ENCODE peak calls at places on chromosomes 5 and 9, in ten cellular contexts. P is retinal pigment epithelial cell, J is dorsolateral prefrontal cortex, Q is Panc1, T is pancreas, L is fibroblast of the aortic adventitia, U is IMR-90, R is thoracic aorta, D is lower lobe of right lung, M is WERI-Rb-1. S is an unnamed sample.

GRCh38 chr5:93274291-93274690 is 306.7 kb downstream of the NR2F1-AS1 start:
- DNase-seq in T (no peak), D (no peak), P (peak), Q (no peak), U (peak), M (no peak), R (no peak), J (no peak), L (peak), S (no peak)

GRCh38 chr5:149464796-149465489 is 85.9 kb upstream of the IL17B start:
- DNase-seq in D (no peak), R (no peak), L (peak), J (no peak), U (peak), M (no peak), P (no peak), T (no peak), Q (no peak), S (no peak)

GRCh38 chr9:77977210-77977611 is 54.4 kb downstream of the GNAQ start:
- DNase-seq in J (peak), L (peak), T (peak), P (no peak), D (peak), Q (peak), M (peak), R (no peak), U (peak), S (no peak)

GRCh38 chr9:137461663-137462395 is 2.7 kb upstream of the NSMF start:
- DNase-seq in R (no peak), P (no peak), T (no peak), J (no peak), M (no peak), Q (no peak), D (peak), U (no peak), L (no peak), S (no peak)

GRCh38 chr5:2675548-2675947 is 75.9 kb downstream of the IRX2 start:
- DNase-seq in L (no peak), M (peak), D (no peak), P (no peak), U (no peak), Q (no peak), J (no peak), R (no peak), T (no peak), S (no peak)

GRCh38 chr5:136026636-136027035 is 2.2 kb upstream of the TGFBI start:
- DNase-seq in T (no peak), R (no peak), J (no peak), L (no peak), D (no peak), M (no peak), Q (no peak), U (no peak), P (no peak), S (no peak)

GRCh38 chr5:175847503-175847902 is 23.9 kb upstream of the CPLX2 start:
- DNase-seq in T (no peak), J (no peak), U (peak), R (no peak), Q (no peak), L (no peak), M (peak), D (no peak), P (no peak), S (no peak)

GRCh38 chr5:173645437-173645807 is 29.0 kb upstream of the BOD1 start:
- DNase-seq in R (no peak), P (peak), Q (no peak), D (peak), L (peak), U (peak), M (no peak), J (no peak), T (no peak), S (no peak)

GRCh38 chr9:18942801-18943200 is 90.2 kb downstream of the SAXO1 start:
- DNase-seq in R (no peak), M (no peak), U (no peak), Q (no peak), P (no peak), D (no peak), L (no peak), J (no peak), T (no peak), S (no peak)
- TF ChIP-seq CTCF in R (no peak), M (no peak), U (no peak), Q (no peak), P (no peak), D (no peak), L (no peak), J (no peak), T (no peak), S (no peak)

GRCh38 chr5:39074009-39074886 is at the start of gene RICTOR:
- DNase-seq in J (peak), U (peak), T (peak), P (peak), R (peak), D (peak), L (peak), M (peak), Q (no peak), S (no peak)
- H3K4me3 ChIP-seq in J (peak), U (peak), T (peak), P (peak), R (peak), D (peak), L (peak), M (peak), Q (peak), S (peak)

DNA sequence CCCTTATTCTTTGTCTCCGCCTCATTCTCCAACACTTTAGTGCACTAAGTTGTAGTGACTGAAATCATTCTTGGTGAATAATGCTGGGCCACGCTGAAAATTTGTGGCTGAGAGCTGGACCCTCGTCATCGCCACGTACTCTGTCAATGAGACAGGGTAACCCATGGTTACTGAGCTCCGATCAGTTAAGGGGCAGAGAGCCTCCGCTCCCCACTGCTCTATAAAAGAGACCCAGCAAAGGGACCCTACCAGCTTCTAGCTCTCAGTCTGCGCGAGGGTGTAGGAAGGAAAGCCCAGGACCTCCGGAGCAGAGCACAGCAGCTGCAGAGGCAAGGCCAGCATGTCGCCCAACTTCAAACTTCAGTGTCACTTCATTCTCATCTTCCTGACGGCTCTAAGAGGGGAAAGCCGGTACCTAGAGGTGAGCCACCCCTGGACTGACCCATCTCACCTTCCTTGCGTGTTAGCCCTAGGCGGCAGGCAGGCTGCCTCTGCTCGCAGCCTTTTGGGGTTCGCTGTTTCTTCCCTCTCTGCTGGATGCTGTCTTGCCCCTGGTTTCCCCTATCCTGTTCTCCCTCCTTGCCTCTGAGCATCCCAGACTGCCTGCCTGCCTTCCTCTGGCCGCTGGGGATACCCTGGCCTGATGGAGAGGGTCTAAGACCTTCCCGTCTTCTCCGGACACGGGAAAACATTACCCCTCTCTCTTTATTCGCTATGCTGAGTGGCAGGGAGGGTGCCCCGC is at the start of gene CRHBP:
- DNase-seq in R (no peak), U (no peak), J (no peak), P (no peak), D (no peak), M (no peak), L (no peak), Q (no peak), T (no peak), S (no peak)
- TF ChIP-seq CTCF in R (no peak), U (no peak), J (no peak), P (no peak), D (no peak), M (no peak), L (no peak), Q (no peak), T (no peak), S (no peak)

DNA sequence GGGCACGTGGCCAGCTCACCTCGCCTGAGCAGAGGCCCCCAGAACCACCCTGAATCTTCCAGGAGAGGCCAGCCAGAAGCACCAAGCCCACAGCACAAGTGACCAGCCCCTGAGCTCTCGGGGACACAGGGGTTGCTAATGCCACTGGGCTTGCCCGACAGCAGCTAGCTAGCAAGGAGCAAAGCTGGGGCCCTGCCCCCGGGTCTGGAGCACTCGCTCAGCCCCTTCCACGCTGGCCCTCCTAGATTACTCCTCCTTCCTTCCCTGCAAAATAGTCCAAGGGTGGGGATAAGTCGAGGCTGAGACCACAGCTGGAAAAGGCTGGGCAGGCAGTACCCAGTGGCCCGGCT is 74.0 kb downstream of the ADAMTS2 start:
- DNase-seq in J (no peak), M (no peak), Q (no peak), P (no peak), L (no peak), T (no peak), D (peak), U (no peak), R (no peak), S (no peak)
- H3K4me3 ChIP-seq in J (no peak), M (no peak), Q (no peak), P (no peak), L (no peak), T (no peak), D (no peak), U (no peak), R (no peak), S (no peak)

GRCh38 chr5:78224358-78224757 is 70.1 kb downstream of the AP3B1 start:
- DNase-seq in L (no peak), Q (no peak), T (no peak), D (no peak), R (no peak), M (no peak), J (no peak), P (no peak), U (no peak), S (no peak)

GRCh38 chr5:78221467-78221866 is 73.0 kb downstream of the AP3B1 start:
- DNase-seq in L (no peak), T (no peak), M (no peak), R (no peak), D (no peak), U (no peak), Q (no peak), J (no peak), P (no peak), S (no peak)

GRCh38 chr5:78221964-78222451 is 72.5 kb downstream of the AP3B1 start:
- DNase-seq in Q (no peak), D (no peak), T (no peak), U (peak), R (no peak), L (peak), P (no peak), M (peak), J (no peak), S (no peak)
- TF ChIP-seq CTCF in Q (peak), D (no peak), T (no peak), U (no peak), R (no peak), L (peak), P (no peak), M (peak), J (no peak), S (no peak)

GRCh38 chr5:157519579-157520253 is 55.9 kb downstream of the ADAM19 start:
- DNase-seq in J (no peak), U (no peak), L (no peak), Q (no peak), P (no peak), T (no peak), R (no peak), D (no peak), M (no peak), S (no peak)
- H3K4me3 ChIP-seq in J (no peak), U (no peak), L (no peak), Q (no peak), P (no peak), T (no peak), R (no peak), D (no peak), M (no peak), S (no peak)

GRCh38 chr5:62418462-62419076 is 6.0 kb downstream of the IPO11 start:
- DNase-seq in P (no peak), T (no peak), R (no peak), U (no peak), L (no peak), M (no peak), J (no peak), D (no peak), Q (no peak), S (no peak)

DNA sequence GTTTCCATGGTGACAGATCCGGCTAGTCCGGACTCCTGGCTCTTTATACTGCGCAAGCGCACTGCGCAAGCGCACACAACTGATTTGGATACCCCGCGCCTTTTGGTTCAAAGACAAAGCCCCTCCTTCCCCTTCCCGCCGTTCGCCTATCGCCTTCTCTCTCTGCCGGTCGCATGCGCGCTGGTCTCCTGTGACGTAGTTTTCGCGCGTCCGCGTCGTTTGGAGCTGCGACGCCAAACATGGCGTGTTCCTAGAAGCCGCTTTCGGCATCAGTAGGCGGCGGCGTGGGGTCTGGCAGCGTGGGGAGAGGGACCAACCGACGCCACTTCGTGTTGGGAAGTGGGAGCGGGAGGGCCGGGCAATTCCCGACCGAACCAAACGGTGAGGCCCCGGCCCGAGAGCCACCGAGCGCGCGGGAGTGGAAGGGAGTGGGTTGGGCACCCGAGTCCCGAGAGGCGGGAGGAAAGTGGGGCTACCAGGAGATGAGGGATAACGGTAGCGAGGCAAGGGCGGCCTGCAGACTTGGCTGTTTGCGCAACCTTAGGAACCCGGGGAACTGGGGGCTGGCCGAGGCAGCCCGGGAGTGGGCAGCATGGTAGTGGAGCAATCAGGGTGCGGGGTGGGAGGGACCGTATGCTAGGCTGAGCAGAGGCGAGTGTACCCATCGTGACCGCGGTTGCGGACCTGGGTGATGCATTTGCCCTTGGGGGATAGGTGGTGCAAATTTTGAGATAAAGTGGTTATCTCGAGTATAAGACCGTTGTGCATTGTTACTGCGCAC is at the start of gene IPO11:
- DNase-seq in J (peak), P (peak), L (peak), D (peak), Q (peak), R (peak), M (peak), T (peak), U (peak), S (peak)
- TF ChIP-seq CTCF in J (no peak), P (no peak), L (no peak), D (no peak), Q (no peak), R (no peak), M (no peak), T (no peak), U (no peak), S (no peak)

GRCh38 chr5:111741270-111741669 is 15.7 kb downstream of the NREP start:
- DNase-seq in R (no peak), Q (no peak), T (no peak), M (no peak), U (peak), P (no peak), L (no peak), D (no peak), J (no peak), S (no peak)

GRCh38 chr5:111743993-111744392 is 13.0 kb downstream of the NREP start:
- DNase-seq in J (no peak), U (peak), L (peak), T (no peak), R (no peak), P (no peak), D (no peak), Q (no peak), M (no peak), S (no peak)

GRCh38 chr5:111743521-111743920 is 13.5 kb downstream of the NREP start:
- DNase-seq in P (no peak), D (no peak), R (no peak), Q (no peak), T (no peak), L (peak), J (no peak), M (no peak), U (no peak), S (no peak)

GRCh38 chr5:111742595-111742994 is 14.4 kb downstream of the NREP start:
- DNase-seq in L (peak), M (no peak), J (no peak), D (no peak), T (no peak), Q (no peak), U (peak), R (no peak), P (no peak), S (peak)

GRCh38 chr5:111742166-111742565 is 14.8 kb downstream of the NREP start:
- DNase-seq in T (no peak), P (no peak), R (no peak), M (no peak), J (no peak), D (no peak), L (no peak), Q (no peak), U (no peak), S (no peak)
- H3K4me3 ChIP-seq in T (no peak), P (no peak), R (peak), M (no peak), J (peak), D (no peak), L (no peak), Q (no peak), U (no peak), S (no peak)